ENCODE peak calls at places on chromosomes 2 and 18, in six cellular contexts. M, G, C, J, K and Y are unnamed samples.
A peak's percentile ranks its signal among the peaks of the same experiment; 100 is the strongest.

GRCh38 chr2:45028276-45028675 is 19.0 kb upstream of the SIX2 start:
- DNase-seq in K (no peak), M (no peak), G (no peak), J (no peak), C (no peak), Y (no peak)

GRCh38 chr18:28802546-28802945 is 625.6 kb upstream of the CDH2 start:
- DNase-seq in M (no peak), J (no peak), C (no peak), G (no peak), K (no peak), Y (no peak)

GRCh38 chr2:15948704-15948957 is 8.3 kb downstream of the MYCN start:
- DNase-seq in J (no peak), K (no peak), M (no peak), G (no peak), C (no peak), Y (no peak)

GRCh38 chr18:54679318-54680149 is 88.5 kb downstream of the DYNAP start:
- DNase-seq in G (no peak), K (no peak), J (no peak), C (peak; percentile 40), M (peak; percentile 25), Y (no peak)

GRCh38 chr2:198054299-198054698 is 249.9 kb downstream of the PLCL1 start:
- DNase-seq in C (peak; percentile 37), J (peak; percentile 22), M (peak; percentile 20), G (no peak), K (peak; percentile 27), Y (peak; percentile 47)

GRCh38 chr18:45617284-45617683 is 2.0 kb downstream of the SLC14A2 start:
- DNase-seq in C (no peak), J (peak; percentile 79), M (peak; percentile 90), G (peak; percentile 79), K (no peak), Y (no peak)

GRCh38 chr18:7147399-7147798 is 29.8 kb upstream of the LAMA1 start:
- DNase-seq in M (no peak), K (no peak), J (no peak), C (no peak), G (no peak), Y (no peak)

GRCh38 chr18:63199743-63200241 is 119.8 kb downstream of the BCL2 start:
- DNase-seq in M (no peak), K (no peak), G (no peak), C (no peak), J (no peak), Y (no peak)

GRCh38 chr2:150548527-150548926 is 61.1 kb upstream of the RND3 start:
- DNase-seq in M (no peak), J (no peak), C (no peak), K (no peak), G (no peak), Y (no peak)

GRCh38 chr2:118232391-118233255 is 144.4 kb downstream of the INSIG2 start:
- DNase-seq in K (no peak), J (no peak), G (no peak), C (no peak), M (no peak), Y (no peak)

GRCh38 chr2:6290626-6291025 is 575.1 kb downstream of the CMPK2 start:
- DNase-seq in J (no peak), K (no peak), M (no peak), G (no peak), C (no peak), Y (no peak)

GRCh38 chr18:37188016-37188791 is 359.3 kb downstream of the KIAA1328 start:
- DNase-seq in K (no peak), M (no peak), J (no peak), C (no peak), G (no peak), Y (no peak)

GRCh38 chr2:151138507-151138906 is 123.2 kb downstream of the RBM43 start:
- DNase-seq in M (no peak), C (no peak), G (no peak), J (no peak), K (no peak), Y (no peak)

GRCh38 chr2:73112026-73112912 is 479 bp downstream of the RAB11FIP5 start:
- DNase-seq in M (peak; percentile 29), K (peak; percentile 64), G (peak; percentile 84), J (peak; percentile 37), C (no peak), Y (peak; percentile 51)

GRCh38 chr2:10080536-10081304 is 509 bp upstream of the CYS1 start:
- DNase-seq in J (no peak), M (no peak), K (peak; percentile 51), C (peak; percentile 71), G (peak; percentile 0), Y (peak; percentile 36)

GRCh38 chr2:222506230-222506934 is 82.0 kb downstream of the SGPP2 start:
- DNase-seq in M (no peak), J (no peak), C (no peak), K (no peak), G (no peak), Y (no peak)

GRCh38 chr18:26768388-26768787 is 97.1 kb downstream of the AQP4 start:
- DNase-seq in K (no peak), M (no peak), C (no peak), G (no peak), J (no peak), Y (no peak)

GRCh38 chr2:221521261-221521845 is 50.8 kb downstream of the EPHA4 start:
- DNase-seq in K (no peak), G (no peak), M (no peak), J (no peak), C (no peak), Y (no peak)

GRCh38 chr2:11368059-11368572 is 23.7 kb upstream of the ROCK2 start:
- DNase-seq in M (no peak), C (no peak), J (peak; percentile 34), G (no peak), K (no peak), Y (no peak)

GRCh38 chr2:12728221-12728777 is 11.6 kb downstream of the TRIB2 start:
- DNase-seq in C (no peak), M (no peak), K (no peak), G (no peak), J (no peak), Y (no peak)

GRCh38 chr2:215771241-215771640 is 242.1 kb downstream of the MREG start:
- DNase-seq in C (no peak), M (no peak), G (no peak), K (no peak), J (no peak), Y (no peak)

GRCh38 chr2:85601771-85602475 is 575 bp downstream of the TMEM150A start:
- DNase-seq in J (peak; percentile 68), M (peak; percentile 65), K (peak; percentile 72), C (peak; percentile 48), G (peak; percentile 92), Y (no peak)

GRCh38 chr2:143375376-143375880 is 246.2 kb downstream of the ARHGAP15 start:
- DNase-seq in C (no peak), M (no peak), G (no peak), K (no peak), J (no peak), Y (no peak)

DNA sequence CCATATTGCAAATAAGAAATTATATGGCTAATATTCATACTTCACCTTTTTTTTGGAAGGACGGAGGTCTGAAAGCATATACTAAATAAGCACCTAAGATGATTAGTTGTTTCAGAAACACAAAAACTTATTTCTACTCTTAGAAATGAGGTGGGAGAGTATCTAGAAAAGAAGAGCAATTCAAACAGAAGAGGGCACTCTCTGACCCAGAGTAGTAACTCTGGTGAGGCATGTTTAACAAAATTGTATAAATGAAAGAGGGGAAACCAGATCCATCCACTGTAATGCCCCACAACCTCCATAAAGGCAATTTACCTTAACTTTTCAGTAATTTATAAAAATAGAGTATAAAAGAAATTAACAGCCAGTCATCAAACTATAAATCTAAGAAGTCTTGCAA is 669.6 kb upstream of the VRK2 start:
- DNase-seq in K (no peak), G (no peak), J (no peak), M (no peak), C (no peak), Y (no peak)
- TF ChIP-seq CTCF in K (no peak), G (no peak), J (no peak), M (no peak), C (peak; percentile 30), Y (no peak)

GRCh38 chr18:75041586-75041985 is 167.4 kb downstream of the PTGR3 start:
- DNase-seq in M (no peak), G (no peak), J (no peak), K (no peak), C (no peak), Y (no peak)
- TF ChIP-seq CTCF in M (peak; percentile 33), G (no peak), J (no peak), K (no peak), C (no peak), Y (peak; percentile 55)

GRCh38 chr2:136051001-136051724 is 65.7 kb upstream of the DARS1 start:
- DNase-seq in C (no peak), J (no peak), M (no peak), G (no peak), K (no peak), Y (no peak)

GRCh38 chr2:136049991-136050573 is 64.7 kb upstream of the DARS1 start:
- DNase-seq in J (no peak), G (no peak), K (no peak), C (no peak), M (no peak), Y (no peak)

GRCh38 chr2:136052374-136053362 is 65.3 kb downstream of the CXCR4 start:
- DNase-seq in G (no peak), J (no peak), M (no peak), K (no peak), C (peak; percentile 29), Y (no peak)

GRCh38 chr2:136051725-136052048 is 66.3 kb upstream of the DARS1 start:
- DNase-seq in J (no peak), K (no peak), C (no peak), M (no peak), G (no peak), Y (no peak)

GRCh38 chr2:136048886-136049832 is 63.7 kb upstream of the DARS1 start:
- DNase-seq in C (no peak), J (no peak), G (no peak), K (no peak), M (no peak), Y (no peak)
- TF ChIP-seq CTCF in C (no peak), J (no peak), G (no peak), K (no peak), M (no peak), Y (no peak)

GRCh38 chr2:240298803-240299709 is 136.4 kb upstream of the GPC1 start:
- DNase-seq in K (no peak), G (peak; percentile 53), M (no peak), C (no peak), J (no peak), Y (no peak)
- TF ChIP-seq CTCF in K (no peak), G (no peak), M (no peak), C (no peak), J (no peak), Y (no peak)

GRCh38 chr2:467101-467500 is 179.2 kb upstream of the ALKAL2 start:
- DNase-seq in J (no peak), K (no peak), M (no peak), G (no peak), C (no peak), Y (no peak)
- TF ChIP-seq CTCF in J (no peak), K (no peak), M (no peak), G (no peak), C (no peak), Y (no peak)